ENCODE peak calls at places on chromosomes 13 and 19, in six cellular contexts. X is WTC11; P is ACHN; U is mammary epithelial cell; E is effector CD4-positive, alpha-beta T cell; Q is heart right ventricle. O is an unnamed sample.

GRCh38 chr19:17391371-17392151 is 2.4 kb downstream of the CCDC194 start:
- DNase-seq in P (no peak), Q (no peak), E (no peak), U (no peak), X (peak; percentile 28), O (no peak)

GRCh38 chr19:10692673-10693264 is 8.5 kb upstream of the QTRT1 start:
- DNase-seq in E (no peak), U (no peak), X (no peak), Q (no peak), P (no peak), O (no peak)

GRCh38 chr19:3114018-3114726 is 20.0 kb downstream of the GNA11 start:
- DNase-seq in Q (no peak), E (no peak), X (no peak), U (no peak), P (no peak), O (no peak)

GRCh38 chr13:38582133-38582532 is 104.7 kb upstream of the FREM2 start:
- DNase-seq in E (no peak), U (peak; percentile 44), Q (peak; percentile 15), P (peak; percentile 60), X (no peak), O (no peak)

GRCh38 chr19:39335168-39335567 is 675 bp downstream of the GMFG start:
- DNase-seq in X (no peak), E (no peak), Q (no peak), P (no peak), U (no peak), O (no peak)

GRCh38 chr19:29526730-29527499 is 1.1 kb downstream of the VSTM2B start:
- DNase-seq in Q (no peak), E (no peak), X (peak; percentile 49), P (no peak), U (peak; percentile 5), O (no peak)

GRCh38 chr13:21478881-21479808 is 20.0 kb upstream of the ZDHHC20 start:
- DNase-seq in P (peak; percentile 74), X (no peak), E (peak; percentile 54), Q (peak; percentile 73), U (peak; percentile 57), O (no peak)

GRCh38 chr13:98280176-98280510 is 103.1 kb upstream of the RNF113B start:
- DNase-seq in E (no peak), X (peak; percentile 22), Q (no peak), U (no peak), P (no peak), O (no peak)

GRCh38 chr19:1213391-1214286 is 8.1 kb downstream of the STK11 start:
- DNase-seq in X (no peak), E (peak; percentile 45), P (no peak), U (peak; percentile 92), Q (peak; percentile 68), O (no peak)

GRCh38 chr19:1469936-1470863 is 8.8 kb downstream of the C19orf25 start:
- DNase-seq in X (peak; percentile 77), U (no peak), Q (peak; percentile 47), E (peak; percentile 57), P (no peak), O (no peak)

GRCh38 chr19:10717054-10717355 is 874 bp upstream of the DNM2 start:
- DNase-seq in X (no peak), Q (no peak), U (no peak), E (no peak), P (no peak), O (no peak)

GRCh38 chr13:45133396-45134118 is 13.2 kb downstream of the GTF2F2 start:
- DNase-seq in E (no peak), Q (no peak), X (no peak), P (no peak), U (no peak), O (no peak)